ENCODE peak calls at places on chromosomes 4 and X, in five cellular contexts. One of them, this sample, is unnamed. For H3K27me3, the result is how much of the 10 kb centered on the place peaks cover.

GRCh38 chr4:40283968-40284367 is 51.2 kb upstream of the CHRNA9 start:
- DNase-seq in lower lobe of right lung: no peak
- DNase-seq in right cardiac atrium: no peak
- DNase-seq in AG04450: no peak
- DNase-seq in IMR-90: no peak
- DNase-seq in this sample: no peak

GRCh38 chr4:152516156-152516555 is 19.7 kb downstream of the FBXW7 start:
- DNase-seq in lower lobe of right lung: no peak
- DNase-seq in right cardiac atrium: no peak
- DNase-seq in AG04450: no peak
- DNase-seq in IMR-90: no peak
- DNase-seq in this sample: no peak

GRCh38 chr4:102324725-102325124 is 20.6 kb downstream of the SLC39A8 start:
- DNase-seq in lower lobe of right lung: no peak
- DNase-seq in right cardiac atrium: no peak
- DNase-seq in AG04450: no peak
- DNase-seq in IMR-90: no peak
- DNase-seq in this sample: no peak

GRCh38 chrX:39652336-39652735 is 445.4 kb downstream of the BCOR start:
- DNase-seq in lower lobe of right lung: no peak
- DNase-seq in right cardiac atrium: peak
- DNase-seq in AG04450: no peak
- DNase-seq in IMR-90: peak
- DNase-seq in this sample: no peak

GRCh38 chr4:157978680-157979361 is 194.0 kb downstream of the GASK1B start:
- DNase-seq in lower lobe of right lung: no peak
- DNase-seq in right cardiac atrium: peak
- DNase-seq in AG04450: peak
- DNase-seq in IMR-90: peak
- DNase-seq in this sample: peak

GRCh38 chr4:128468485-128468989 is 180.9 kb upstream of the PGRMC2 start:
- DNase-seq in lower lobe of right lung: no peak
- DNase-seq in right cardiac atrium: peak
- DNase-seq in AG04450: peak
- DNase-seq in IMR-90: peak
- DNase-seq in this sample: no peak

GRCh38 chrX:21708116-21708515 is 49.8 kb downstream of the SMPX start:
- DNase-seq in lower lobe of right lung: no peak
- DNase-seq in right cardiac atrium: no peak
- DNase-seq in AG04450: no peak
- DNase-seq in IMR-90: no peak
- DNase-seq in this sample: no peak

GRCh38 chr4:37440519-37440900 is 196.0 kb downstream of the NWD2 start:
- DNase-seq in lower lobe of right lung: no peak
- DNase-seq in right cardiac atrium: no peak
- DNase-seq in AG04450: no peak
- DNase-seq in IMR-90: no peak
- DNase-seq in this sample: no peak

GRCh38 chrX:727738-728621 is 97.4 kb downstream of the SHOX start:
- DNase-seq in lower lobe of right lung: no peak
- DNase-seq in right cardiac atrium: no peak
- DNase-seq in AG04450: no peak
- DNase-seq in IMR-90: no peak
- DNase-seq in this sample: no peak

GRCh38 chrX:27599928-27600327 is 9.8 kb downstream of the DCAF8L2 start:
- DNase-seq in lower lobe of right lung: no peak
- DNase-seq in right cardiac atrium: no peak
- DNase-seq in AG04450: no peak
- DNase-seq in IMR-90: peak
- DNase-seq in this sample: no peak

GRCh38 chrX:29281078-29281742 is 694.0 kb downstream of the IL1RAPL1 start:
- DNase-seq in lower lobe of right lung: no peak
- DNase-seq in right cardiac atrium: no peak
- DNase-seq in AG04450: no peak
- DNase-seq in IMR-90: no peak
- DNase-seq in this sample: no peak

GRCh38 chrX:68018248-68019203 is 414.8 kb downstream of the OPHN1 start:
- DNase-seq in lower lobe of right lung: no peak
- DNase-seq in right cardiac atrium: no peak
- DNase-seq in AG04450: no peak
- DNase-seq in IMR-90: peak
- DNase-seq in this sample: no peak

GRCh38 chrX:124242160-124242559 is 90.3 kb upstream of the TEX13D start:
- DNase-seq in lower lobe of right lung: no peak
- DNase-seq in right cardiac atrium: no peak
- DNase-seq in AG04450: no peak
- DNase-seq in IMR-90: no peak
- DNase-seq in this sample: no peak

GRCh38 chr4:37964734-37965457 is 4.7 kb downstream of the PTTG2 start:
- DNase-seq in lower lobe of right lung: no peak
- DNase-seq in right cardiac atrium: no peak
- DNase-seq in AG04450: no peak
- DNase-seq in IMR-90: no peak
- DNase-seq in this sample: peak

GRCh38 chrX:71534773-71535544 is 2.1 kb downstream of the OGT start:
- DNase-seq in lower lobe of right lung: no peak
- DNase-seq in right cardiac atrium: no peak
- DNase-seq in AG04450: no peak
- DNase-seq in IMR-90: no peak
- DNase-seq in this sample: no peak

GRCh38 chr4:5751073-5751917 is 40.3 kb downstream of the EVC start:
- DNase-seq in lower lobe of right lung: no peak
- DNase-seq in right cardiac atrium: no peak
- DNase-seq in AG04450: peak
- DNase-seq in IMR-90: peak
- DNase-seq in this sample: no peak

GRCh38 chr4:5989236-5990225 is 28.7 kb downstream of the C4orf50 start:
- DNase-seq in lower lobe of right lung: no peak
- DNase-seq in right cardiac atrium: no peak
- DNase-seq in AG04450: no peak
- DNase-seq in IMR-90: no peak
- DNase-seq in this sample: no peak

GRCh38 chr4:98682719-98683118 is 24.3 kb upstream of the TSPAN5 start:
- DNase-seq in lower lobe of right lung: no peak
- DNase-seq in right cardiac atrium: no peak
- DNase-seq in AG04450: no peak
- DNase-seq in IMR-90: peak
- DNase-seq in this sample: no peak

GRCh38 chrX:119541188-119541587 is 24.0 kb downstream of the STEEP1 start:
- DNase-seq in lower lobe of right lung: no peak
- DNase-seq in right cardiac atrium: no peak
- DNase-seq in AG04450: peak
- DNase-seq in IMR-90: peak
- DNase-seq in this sample: no peak

GRCh38 chr4:89307446-89308160 is at the start of gene GPRIN3:
- DNase-seq in lower lobe of right lung: peak
- DNase-seq in right cardiac atrium: peak
- DNase-seq in AG04450: no peak
- DNase-seq in IMR-90: no peak
- DNase-seq in this sample: no peak

GRCh38 chr4:54539500-54540029 is 118.2 kb upstream of the KIT start:
- DNase-seq in lower lobe of right lung: peak
- DNase-seq in right cardiac atrium: peak
- DNase-seq in AG04450: no peak
- DNase-seq in IMR-90: peak
- DNase-seq in this sample: no peak

GRCh38 chr4:134327274-134328122 is 125.9 kb upstream of the PABPC4L start:
- DNase-seq in lower lobe of right lung: no peak
- DNase-seq in right cardiac atrium: no peak
- DNase-seq in AG04450: no peak
- DNase-seq in IMR-90: no peak
- DNase-seq in this sample: no peak

GRCh38 chr4:48901196-48901595 is 5.4 kb downstream of the OCIAD2 start:
- DNase-seq in lower lobe of right lung: no peak
- DNase-seq in right cardiac atrium: no peak
- DNase-seq in AG04450: no peak
- DNase-seq in IMR-90: no peak
- DNase-seq in this sample: no peak

GRCh38 chr4:147134536-147135210 is 189.0 kb upstream of the TTC29 start:
- DNase-seq in lower lobe of right lung: no peak
- DNase-seq in right cardiac atrium: no peak
- DNase-seq in AG04450: no peak
- DNase-seq in IMR-90: no peak
- DNase-seq in this sample: no peak

GRCh38 chr4:124647599-124647998 is 64.9 kb downstream of the ANKRD50 start:
- DNase-seq in lower lobe of right lung: no peak
- DNase-seq in right cardiac atrium: no peak
- DNase-seq in AG04450: no peak
- DNase-seq in IMR-90: no peak
- DNase-seq in this sample: no peak

GRCh38 chrX:29535212-29536162 is 679.9 kb upstream of the MAGEB2 start:
- DNase-seq in lower lobe of right lung: no peak
- DNase-seq in right cardiac atrium: no peak
- DNase-seq in AG04450: no peak
- DNase-seq in IMR-90: peak
- DNase-seq in this sample: no peak

GRCh38 chr4:180261346-180261745 is 1981.9 kb upstream of the TENM3 start:
- DNase-seq in lower lobe of right lung: no peak
- DNase-seq in right cardiac atrium: no peak
- DNase-seq in AG04450: no peak
- DNase-seq in IMR-90: no peak
- DNase-seq in this sample: no peak

GRCh38 chrX:44344194-44344593 is 722 bp upstream of the EFHC2 start:
- DNase-seq in lower lobe of right lung: peak
- DNase-seq in right cardiac atrium: peak
- DNase-seq in AG04450: no peak
- DNase-seq in IMR-90: no peak
- DNase-seq in this sample: peak

GRCh38 chrX:100381613-100382012 is 28.5 kb downstream of the PCDH19 start:
- DNase-seq in lower lobe of right lung: no peak
- DNase-seq in right cardiac atrium: no peak
- DNase-seq in AG04450: no peak
- DNase-seq in IMR-90: no peak
- DNase-seq in this sample: no peak
- H3K4me3 ChIP-seq in lower lobe of right lung: no peak
- H3K4me3 ChIP-seq in right cardiac atrium: no peak
- H3K4me3 ChIP-seq in AG04450: no peak
- H3K4me3 ChIP-seq in IMR-90: no peak
- H3K4me3 ChIP-seq in this sample: no peak

DNA sequence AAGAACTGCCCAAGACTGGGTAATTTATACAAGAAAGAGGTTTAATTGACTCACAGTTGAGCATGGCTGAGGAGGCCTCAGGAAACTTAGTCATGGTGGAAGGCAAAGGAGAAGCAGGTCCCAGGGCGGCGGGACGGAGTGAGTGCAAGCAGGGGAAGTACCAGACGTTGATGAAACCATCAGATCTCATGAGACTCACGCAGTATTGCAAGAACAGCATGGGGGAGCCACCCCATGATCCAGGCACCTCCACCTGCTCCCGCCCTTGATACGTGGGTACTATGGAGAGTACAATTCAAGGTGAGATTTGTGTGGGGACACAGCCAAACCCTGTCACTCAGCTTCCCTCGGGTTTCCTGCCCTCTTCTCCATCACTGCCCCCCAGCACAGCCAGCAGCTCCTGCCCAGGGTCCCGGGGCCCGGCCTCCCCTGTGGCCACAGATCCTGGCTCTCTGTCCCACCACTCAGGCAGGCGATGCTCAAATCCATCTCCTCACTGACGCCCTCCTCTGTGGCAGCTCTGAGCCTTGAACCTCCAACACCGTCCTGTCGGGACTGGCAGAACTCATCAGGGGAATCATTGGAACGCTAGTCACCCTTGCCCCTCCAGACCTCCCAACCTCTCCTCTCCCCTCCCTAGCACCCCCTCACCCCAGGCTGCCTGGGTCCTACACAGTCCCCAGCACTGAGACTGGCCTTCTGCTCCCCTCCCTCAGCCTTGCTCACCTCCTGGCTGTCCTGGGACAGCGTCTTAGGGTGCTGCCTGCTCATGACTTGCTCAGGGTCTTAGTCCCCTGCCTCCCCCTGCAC is 37.6 kb downstream of the FGFRL1 start:
- DNase-seq in lower lobe of right lung: peak
- DNase-seq in right cardiac atrium: peak
- DNase-seq in AG04450: no peak
- DNase-seq in IMR-90: no peak
- DNase-seq in this sample: no peak
- H3K27me3 ChIP-seq in lower lobe of right lung: under half
- H3K27me3 ChIP-seq in right cardiac atrium: under half
- H3K27me3 ChIP-seq in AG04450: under half
- H3K27me3 ChIP-seq in IMR-90: under half
- H3K27me3 ChIP-seq in this sample: under half

DNA sequence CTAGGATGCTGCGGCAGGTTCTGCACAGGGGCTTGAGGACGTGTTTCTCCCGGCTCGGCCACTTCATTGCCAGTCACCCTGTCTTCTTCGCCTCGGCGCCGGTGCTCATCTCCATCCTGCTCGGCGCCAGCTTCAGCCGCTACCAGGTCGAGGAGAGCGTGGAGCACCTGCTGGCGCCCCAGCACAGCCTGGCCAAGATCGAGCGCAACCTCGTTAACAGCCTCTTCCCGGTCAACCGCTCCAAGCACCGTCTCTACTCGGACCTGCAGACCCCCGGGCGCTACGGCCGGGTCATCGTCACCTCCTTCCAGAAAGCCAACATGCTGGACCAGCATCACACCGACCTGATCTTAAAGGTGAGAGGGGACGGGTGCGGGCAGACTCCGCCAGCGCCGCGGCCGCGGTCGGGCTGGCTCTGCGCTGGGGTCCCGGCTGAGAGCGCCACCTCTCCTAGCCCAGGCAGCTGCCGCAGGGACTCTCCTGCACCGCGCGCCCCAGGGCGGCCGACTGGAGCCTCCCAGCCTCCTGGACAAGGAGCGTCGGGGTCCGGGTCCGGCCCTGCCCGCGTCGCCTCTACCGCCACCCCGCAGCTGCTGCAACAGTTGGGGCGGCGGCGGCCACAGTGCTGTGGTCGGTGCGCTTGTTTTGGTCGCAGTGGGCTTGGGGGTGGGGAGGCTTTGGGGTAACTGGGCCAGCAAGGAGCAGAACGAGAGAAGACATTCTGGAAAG is 386 bp downstream of the PTCHD1 start:
- DNase-seq in lower lobe of right lung: no peak
- DNase-seq in right cardiac atrium: no peak
- DNase-seq in AG04450: no peak
- DNase-seq in IMR-90: no peak
- DNase-seq in this sample: peak
- H3K4me3 ChIP-seq in lower lobe of right lung: peak
- H3K4me3 ChIP-seq in right cardiac atrium: peak
- H3K4me3 ChIP-seq in AG04450: no peak
- H3K4me3 ChIP-seq in IMR-90: no peak
- H3K4me3 ChIP-seq in this sample: no peak

GRCh38 chr4:174521800-174522182 is 497 bp downstream of the HPGD start:
- DNase-seq in lower lobe of right lung: peak
- DNase-seq in right cardiac atrium: peak
- DNase-seq in AG04450: no peak
- DNase-seq in IMR-90: no peak
- DNase-seq in this sample: peak

GRCh38 chr4:174523003-174523693 is 860 bp upstream of the HPGD start:
- DNase-seq in lower lobe of right lung: no peak
- DNase-seq in right cardiac atrium: no peak
- DNase-seq in AG04450: no peak
- DNase-seq in IMR-90: no peak
- DNase-seq in this sample: no peak

GRCh38 chr4:174526731-174527130 is 4.4 kb upstream of the HPGD start:
- DNase-seq in lower lobe of right lung: no peak
- DNase-seq in right cardiac atrium: no peak
- DNase-seq in AG04450: no peak
- DNase-seq in IMR-90: no peak
- DNase-seq in this sample: no peak

GRCh38 chr4:174522183-174523002 is at the start of gene HPGD:
- DNase-seq in lower lobe of right lung: peak
- DNase-seq in right cardiac atrium: peak
- DNase-seq in AG04450: no peak
- DNase-seq in IMR-90: no peak
- DNase-seq in this sample: peak

GRCh38 chr4:174524242-174524641 is 2.0 kb upstream of the HPGD start:
- DNase-seq in lower lobe of right lung: no peak
- DNase-seq in right cardiac atrium: no peak
- DNase-seq in AG04450: no peak
- DNase-seq in IMR-90: no peak
- DNase-seq in this sample: no peak
- H3K27me3 ChIP-seq in lower lobe of right lung: under half
- H3K27me3 ChIP-seq in right cardiac atrium: under half
- H3K27me3 ChIP-seq in AG04450: under half
- H3K27me3 ChIP-seq in IMR-90: under half
- H3K27me3 ChIP-seq in this sample: under half